ENCODE peak calls at places on chromosomes 5 and 9, in four cellular contexts. One of them, this sample, is unnamed.
A peak's percentile ranks its signal among the peaks of the same experiment; 100 is the strongest.

GRCh38 chr5:14171621-14172020 is 28.5 kb downstream of the TRIO start:
- DNase-seq in PC-3: no peak
- DNase-seq in AG10803: peak; percentile 73
- DNase-seq in H1: no peak
- DNase-seq in this sample: no peak

GRCh38 chr5:127031147-127031862 is 947 bp upstream of the MARCHF3 start:
- DNase-seq in H1: no peak
- DNase-seq in AG10803: no peak
- DNase-seq in PC-3: no peak
- DNase-seq in this sample: no peak

GRCh38 chr5:88877826-88878225 is 5.2 kb downstream of the MEF2C start:
- DNase-seq in H1: no peak
- DNase-seq in AG10803: peak; percentile 59
- DNase-seq in PC-3: peak; percentile 75
- DNase-seq in this sample: no peak

GRCh38 chr9:135914921-135915320 is 7.6 kb upstream of the CAMSAP1 start:
- DNase-seq in H1: no peak
- DNase-seq in PC-3: peak; percentile 3
- DNase-seq in AG10803: peak; percentile 33
- DNase-seq in this sample: no peak

GRCh38 chr5:126188804-126189203 is 234.4 kb upstream of the GRAMD2B start:
- DNase-seq in H1: no peak
- DNase-seq in AG10803: no peak
- DNase-seq in PC-3: peak; percentile 8
- DNase-seq in this sample: no peak

GRCh38 chr5:32574540-32575175 is 10.7 kb upstream of the SUB1 start:
- DNase-seq in AG10803: no peak
- DNase-seq in PC-3: no peak
- DNase-seq in H1: no peak
- DNase-seq in this sample: no peak

GRCh38 chr9:32378993-32379729 is 5.3 kb upstream of the ACO1 start:
- DNase-seq in PC-3: peak; percentile 81
- DNase-seq in AG10803: peak; percentile 79
- DNase-seq in H1: no peak
- DNase-seq in this sample: peak; percentile 36

GRCh38 chr5:91293131-91293530 is 90.0 kb downstream of the ARRDC3 start:
- DNase-seq in H1: no peak
- DNase-seq in PC-3: no peak
- DNase-seq in AG10803: peak; percentile 79
- DNase-seq in this sample: peak; percentile 46

GRCh38 chr5:74992791-74993190 is 59.6 kb downstream of the GCNT4 start:
- DNase-seq in AG10803: no peak
- DNase-seq in H1: no peak
- DNase-seq in PC-3: peak; percentile 89
- DNase-seq in this sample: no peak

GRCh38 chr5:71862661-71863060 is 143.6 kb downstream of the CARTPT start:
- DNase-seq in AG10803: peak; percentile 27
- DNase-seq in H1: no peak
- DNase-seq in PC-3: no peak
- DNase-seq in this sample: no peak

GRCh38 chr9:21287280-21287679 is 17.8 kb downstream of the IFNA5 start:
- DNase-seq in H1: no peak
- DNase-seq in AG10803: no peak
- DNase-seq in PC-3: no peak
- DNase-seq in this sample: no peak

GRCh38 chr9:37923796-37924430 is 20.0 kb upstream of the SLC25A51 start:
- DNase-seq in AG10803: no peak
- DNase-seq in PC-3: no peak
- DNase-seq in H1: no peak
- DNase-seq in this sample: no peak

GRCh38 chr5:5277118-5277517 is 137.0 kb downstream of the ADAMTS16 start:
- DNase-seq in AG10803: no peak
- DNase-seq in H1: no peak
- DNase-seq in PC-3: no peak
- DNase-seq in this sample: no peak

GRCh38 chr5:96743065-96743768 is 64.5 kb downstream of the ERAP1 start:
- DNase-seq in PC-3: peak; percentile 38
- DNase-seq in H1: no peak
- DNase-seq in AG10803: peak; percentile 31
- DNase-seq in this sample: no peak

GRCh38 chr9:135045264-135046155 is 42.0 kb upstream of the OLFM1 start:
- DNase-seq in H1: peak; percentile 43
- DNase-seq in PC-3: no peak
- DNase-seq in AG10803: no peak
- DNase-seq in this sample: no peak

GRCh38 chr9:130319300-130319699 is 53.7 kb downstream of the HMCN2 start:
- DNase-seq in PC-3: no peak
- DNase-seq in H1: no peak
- DNase-seq in AG10803: no peak
- DNase-seq in this sample: no peak

GRCh38 chr5:79825802-79826201 is 136.2 kb downstream of the CMYA5 start:
- DNase-seq in H1: no peak
- DNase-seq in PC-3: no peak
- DNase-seq in AG10803: no peak
- DNase-seq in this sample: no peak

GRCh38 chr9:129173296-129174101 is 4.6 kb downstream of the IER5L start:
- DNase-seq in AG10803: peak; percentile 51
- DNase-seq in H1: no peak
- DNase-seq in PC-3: no peak
- DNase-seq in this sample: no peak
- H3K4me3 ChIP-seq in AG10803: peak overlapping the region; percentile 77
- H3K4me3 ChIP-seq in H1: peak overlapping the region; percentile 71
- H3K4me3 ChIP-seq in PC-3: peak overlapping the region; percentile 90
- H3K4me3 ChIP-seq in this sample: peak overlapping the region; percentile 88

GRCh38 chr5:132436936-132437335 is 53.6 kb downstream of the IRF1 start:
- DNase-seq in PC-3: no peak
- DNase-seq in H1: no peak
- DNase-seq in AG10803: no peak
- DNase-seq in this sample: no peak
- H3K4me3 ChIP-seq in PC-3: no peak overlapping the region
- H3K4me3 ChIP-seq in H1: no peak overlapping the region
- H3K4me3 ChIP-seq in AG10803: no peak overlapping the region
- H3K4me3 ChIP-seq in this sample: no peak overlapping the region

GRCh38 chr5:66658516-66658915 is 62.3 kb downstream of the MAST4 start:
- DNase-seq in PC-3: no peak
- DNase-seq in H1: no peak
- DNase-seq in AG10803: no peak
- DNase-seq in this sample: no peak

GRCh38 chr5:66660401-66660800 is 64.2 kb downstream of the MAST4 start:
- DNase-seq in AG10803: peak; percentile 81
- DNase-seq in H1: no peak
- DNase-seq in PC-3: no peak
- DNase-seq in this sample: no peak

GRCh38 chr5:66661149-66661548 is 65.0 kb downstream of the MAST4 start:
- DNase-seq in H1: no peak
- DNase-seq in AG10803: peak; percentile 96
- DNase-seq in PC-3: no peak
- DNase-seq in this sample: no peak

GRCh38 chr5:66655395-66656324 is 59.5 kb downstream of the MAST4 start:
- DNase-seq in PC-3: no peak
- DNase-seq in AG10803: peak; percentile 8
- DNase-seq in H1: no peak
- DNase-seq in this sample: peak; percentile 47

GRCh38 chr5:66659780-66660179 is 63.6 kb downstream of the MAST4 start:
- DNase-seq in PC-3: no peak
- DNase-seq in H1: no peak
- DNase-seq in AG10803: no peak
- DNase-seq in this sample: no peak
- H3K4me3 ChIP-seq in PC-3: no peak overlapping the region
- H3K4me3 ChIP-seq in H1: no peak overlapping the region
- H3K4me3 ChIP-seq in AG10803: no peak overlapping the region
- H3K4me3 ChIP-seq in this sample: no peak overlapping the region

GRCh38 chr5:39058984-39059565 is 15.1 kb downstream of the RICTOR start:
- DNase-seq in AG10803: no peak
- DNase-seq in PC-3: no peak
- DNase-seq in H1: no peak
- DNase-seq in this sample: no peak

GRCh38 chr5:39055760-39056393 is 18.3 kb downstream of the RICTOR start:
- DNase-seq in AG10803: peak; percentile 9
- DNase-seq in H1: no peak
- DNase-seq in PC-3: peak; percentile 19
- DNase-seq in this sample: no peak

GRCh38 chr5:39055027-39055759 is 19.0 kb downstream of the RICTOR start:
- DNase-seq in PC-3: no peak
- DNase-seq in AG10803: no peak
- DNase-seq in H1: no peak
- DNase-seq in this sample: no peak

GRCh38 chr5:39058178-39058577 is 16.0 kb downstream of the RICTOR start:
- DNase-seq in PC-3: no peak
- DNase-seq in AG10803: no peak
- DNase-seq in H1: no peak
- DNase-seq in this sample: no peak

GRCh38 chr5:39057745-39058144 is 16.5 kb downstream of the RICTOR start:
- DNase-seq in H1: no peak
- DNase-seq in AG10803: no peak
- DNase-seq in PC-3: no peak
- DNase-seq in this sample: no peak
- H3K4me3 ChIP-seq in H1: no peak overlapping the region
- H3K4me3 ChIP-seq in AG10803: peak overlapping the region; percentile 43
- H3K4me3 ChIP-seq in PC-3: peak overlapping the region; percentile 5
- H3K4me3 ChIP-seq in this sample: peak overlapping the region; percentile 4

DNA sequence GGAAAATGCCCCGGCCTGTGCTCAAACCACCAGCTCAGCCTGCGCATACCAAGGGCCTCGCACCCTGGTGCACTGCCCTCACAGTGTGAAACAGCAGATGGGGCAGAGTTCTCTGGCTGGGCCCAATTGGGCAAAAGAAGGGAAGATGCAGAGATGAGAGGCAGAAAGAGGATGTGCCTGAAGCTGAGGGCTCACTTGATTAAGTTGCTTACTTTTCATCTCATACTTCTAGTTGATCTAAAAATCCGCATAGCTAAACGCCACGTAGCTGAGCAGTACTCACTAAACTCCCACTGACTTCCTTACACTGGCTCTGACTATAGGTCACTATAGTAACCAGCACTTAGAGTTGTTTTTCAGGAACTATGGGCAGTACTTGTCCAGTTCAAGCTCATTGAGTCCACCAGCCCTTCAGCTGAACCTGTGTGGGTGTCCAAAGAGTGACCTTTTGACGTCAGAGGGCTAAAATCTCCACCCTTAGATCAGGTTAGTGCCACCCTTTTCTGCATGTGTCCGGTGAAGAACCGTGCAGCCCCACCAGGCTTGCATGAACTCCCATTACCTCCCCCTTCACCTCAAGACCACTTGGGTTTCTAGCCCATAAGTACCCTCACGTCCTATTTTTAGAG is 215.2 kb downstream of the AUH start:
- DNase-seq in PC-3: no peak
- DNase-seq in AG10803: no peak
- DNase-seq in H1: no peak
- DNase-seq in this sample: no peak
- H3K4me3 ChIP-seq in PC-3: no peak overlapping the region
- H3K4me3 ChIP-seq in AG10803: no peak overlapping the region
- H3K4me3 ChIP-seq in H1: no peak overlapping the region
- H3K4me3 ChIP-seq in this sample: no peak overlapping the region

DNA sequence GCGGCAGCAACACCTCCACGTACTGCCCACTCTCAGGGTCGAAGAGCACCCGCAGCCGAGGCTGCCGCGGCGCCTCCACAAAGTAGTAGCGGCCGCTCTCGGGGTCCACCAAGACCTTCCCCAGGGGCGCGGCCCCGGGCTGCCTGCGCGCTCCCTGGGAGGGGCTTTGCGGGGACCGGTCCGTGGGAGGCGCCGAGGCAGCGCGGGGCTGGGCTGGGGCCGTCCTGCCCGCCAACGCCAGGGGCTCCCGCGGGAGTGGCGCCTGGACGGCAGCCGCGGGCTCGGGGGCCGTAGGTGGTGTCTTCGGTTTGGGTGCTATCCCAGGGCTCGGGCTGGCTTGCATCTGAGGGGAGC is 2.6 kb upstream of the MZB1 start:
- DNase-seq in AG10803: no peak
- DNase-seq in PC-3: no peak
- DNase-seq in H1: no peak
- DNase-seq in this sample: no peak
- H3K4me3 ChIP-seq in AG10803: no peak overlapping the region
- H3K4me3 ChIP-seq in PC-3: peak overlapping the region; percentile 87
- H3K4me3 ChIP-seq in H1: peak overlapping the region; percentile 68
- H3K4me3 ChIP-seq in this sample: no peak overlapping the region

DNA sequence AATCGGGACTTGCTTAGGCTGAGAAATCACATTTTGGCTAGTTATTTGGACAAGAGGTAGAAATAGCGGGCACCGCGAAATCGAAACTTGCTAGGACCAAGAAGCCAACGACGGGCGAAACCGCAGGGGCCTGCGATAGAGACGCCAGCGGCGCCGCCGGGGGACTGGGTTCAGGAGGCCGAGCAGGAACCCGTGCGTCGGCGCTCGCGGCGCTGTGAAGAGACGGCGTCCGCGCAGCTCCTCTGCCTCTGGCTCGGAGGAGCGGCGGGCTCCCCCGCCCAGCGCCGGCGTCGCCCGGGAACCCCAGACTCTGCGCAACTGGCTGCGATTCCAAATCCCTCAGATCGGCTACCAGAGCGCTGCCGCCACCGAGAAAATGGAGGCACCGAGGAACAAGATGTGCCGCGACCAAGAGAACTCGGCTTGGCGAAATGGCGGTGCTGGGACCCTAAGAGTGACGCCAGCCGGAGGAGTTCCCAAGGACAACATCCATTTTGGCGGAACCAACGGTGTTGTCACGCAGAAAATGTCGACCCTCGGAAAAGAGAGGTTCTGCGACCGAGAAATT is 26.2 kb upstream of the ANXA2R start:
- DNase-seq in AG10803: peak; percentile 70
- DNase-seq in H1: peak; percentile 82
- DNase-seq in PC-3: peak; percentile 69
- DNase-seq in this sample: no peak
- H3K4me3 ChIP-seq in AG10803: peak overlapping the region; percentile 95
- H3K4me3 ChIP-seq in H1: peak overlapping the region; percentile 79
- H3K4me3 ChIP-seq in PC-3: peak overlapping the region; percentile 87
- H3K4me3 ChIP-seq in this sample: peak overlapping the region; percentile 74

GRCh38 chr5:149730620-149731331 is 666 bp downstream of the PPARGC1B start:
- DNase-seq in AG10803: no peak
- DNase-seq in H1: peak; percentile 84
- DNase-seq in PC-3: peak; percentile 47
- DNase-seq in this sample: no peak

GRCh38 chr5:149731332-149731616 is 1.2 kb downstream of the PPARGC1B start:
- DNase-seq in H1: peak; percentile 79
- DNase-seq in PC-3: no peak
- DNase-seq in AG10803: no peak
- DNase-seq in this sample: no peak

GRCh38 chr5:149731617-149732400 is 1.7 kb downstream of the PPARGC1B start:
- DNase-seq in PC-3: peak; percentile 93
- DNase-seq in H1: peak; percentile 53
- DNase-seq in AG10803: peak; percentile 34
- DNase-seq in this sample: peak; percentile 43

GRCh38 chr5:149733129-149733900 is 3.2 kb downstream of the PPARGC1B start:
- DNase-seq in H1: no peak
- DNase-seq in AG10803: no peak
- DNase-seq in PC-3: no peak
- DNase-seq in this sample: no peak

GRCh38 chr5:149732500-149733128 is 2.5 kb downstream of the PPARGC1B start:
- DNase-seq in H1: no peak
- DNase-seq in AG10803: no peak
- DNase-seq in PC-3: peak; percentile 56
- DNase-seq in this sample: no peak
- H3K4me3 ChIP-seq in H1: peak overlapping the region; percentile 93
- H3K4me3 ChIP-seq in AG10803: no peak overlapping the region
- H3K4me3 ChIP-seq in PC-3: peak overlapping the region; percentile 82
- H3K4me3 ChIP-seq in this sample: peak overlapping the region; percentile 87

This sample was measured in skeletal muscle cell.